ENCODE peak calls at places on chromosome 14, in five cellular contexts. L, Y, M, Z and F are unnamed samples.

GRCh38 chr14:66509874-66510273 is 1.9 kb downstream of the GPHN start:
- DNase-seq in L (no peak), Y (peak), M (no peak), Z (no peak), F (no peak)

GRCh38 chr14:91889477-91890211 is 22.3 kb upstream of the TC2N start:
- DNase-seq in L (no peak), Y (no peak), M (no peak), Z (no peak), F (no peak)

GRCh38 chr14:54803926-54804719 is 98.5 kb downstream of the GCH1 start:
- DNase-seq in L (no peak), Y (peak), M (no peak), Z (no peak), F (no peak)

GRCh38 chr14:21264025-21264801 is 5.0 kb downstream of the HNRNPC start:
- DNase-seq in L (no peak), Y (peak), M (no peak), Z (peak), F (peak)

GRCh38 chr14:101834387-101835165 is 73.1 kb downstream of the PPP2R5C start:
- DNase-seq in L (no peak), Y (no peak), M (no peak), Z (no peak), F (peak)

GRCh38 chr14:61930101-61930857 is 168.1 kb downstream of the SNAPC1 start:
- DNase-seq in L (no peak), Y (no peak), M (no peak), Z (no peak), F (no peak)

GRCh38 chr14:90287791-90288190 is 31.4 kb downstream of the PSMC1 start:
- DNase-seq in L (no peak), Y (no peak), M (no peak), Z (no peak), F (no peak)

GRCh38 chr14:51368721-51369163 is 128.7 kb downstream of the TMX1 start:
- DNase-seq in L (no peak), Y (no peak), M (peak), Z (peak), F (peak)

GRCh38 chr14:81831128-81831815 is 297.6 kb upstream of the SEL1L start:
- DNase-seq in L (no peak), Y (peak), M (peak), Z (no peak), F (no peak)

GRCh38 chr14:103948442-103948841 is 6.1 kb upstream of the RD3L start:
- DNase-seq in L (no peak), Y (no peak), M (no peak), Z (no peak), F (no peak)

GRCh38 chr14:92426237-92426636 is 87.3 kb upstream of the RIN3 start:
- DNase-seq in L (no peak), Y (no peak), M (no peak), Z (peak), F (no peak)

GRCh38 chr14:96239759-96240158 is 16.3 kb upstream of the BDKRB1 start:
- DNase-seq in L (no peak), Y (no peak), M (no peak), Z (no peak), F (no peak)

GRCh38 chr14:55212611-55213010 is 21.2 kb upstream of the DLGAP5 start:
- DNase-seq in L (no peak), Y (no peak), M (no peak), Z (no peak), F (no peak)

GRCh38 chr14:64601571-64601970 is 51.8 kb downstream of the PPP1R36 start:
- DNase-seq in L (no peak), Y (no peak), M (no peak), Z (no peak), F (no peak)

GRCh38 chr14:55160989-55161388 is 30.4 kb downstream of the DLGAP5 start:
- DNase-seq in L (no peak), Y (peak), M (no peak), Z (peak), F (no peak)

GRCh38 chr14:24258548-24259265 is 4.3 kb downstream of the TGM1 start:
- DNase-seq in L (no peak), Y (no peak), M (no peak), Z (no peak), F (no peak)

GRCh38 chr14:101068958-101069549 is 165.5 kb upstream of the RTL1 start:
- DNase-seq in L (peak), Y (no peak), M (no peak), Z (no peak), F (no peak)

GRCh38 chr14:86723254-86723624 is 1193.3 kb downstream of the FLRT2 start:
- DNase-seq in L (no peak), Y (no peak), M (no peak), Z (no peak), F (no peak)

GRCh38 chr14:49893309-49894213 is 679 bp downstream of the ARF6 start:
- DNase-seq in L (peak), Y (peak), M (peak), Z (no peak), F (peak)

GRCh38 chr14:88422919-88423318 is 37.5 kb downstream of the SPATA7 start:
- DNase-seq in L (no peak), Y (peak), M (no peak), Z (peak), F (peak)

GRCh38 chr14:96362071-96362964 is 823 bp downstream of the ATG2B start:
- DNase-seq in L (peak), Y (peak), M (peak), Z (peak), F (no peak)

GRCh38 chr14:28272270-28272669 is 494.3 kb upstream of the FOXG1 start:
- DNase-seq in L (no peak), Y (no peak), M (no peak), Z (no peak), F (no peak)

GRCh38 chr14:29553427-29553826 is 374.2 kb downstream of the PRKD1 start:
- DNase-seq in L (no peak), Y (no peak), M (no peak), Z (no peak), F (no peak)

GRCh38 chr14:29554335-29554734 is 373.3 kb downstream of the PRKD1 start:
- DNase-seq in L (no peak), Y (no peak), M (no peak), Z (no peak), F (no peak)

GRCh38 chr14:29545714-29546113 is 381.9 kb downstream of the PRKD1 start:
- DNase-seq in L (no peak), Y (no peak), M (no peak), Z (no peak), F (no peak)

GRCh38 chr14:29548948-29549370 is 378.7 kb downstream of the PRKD1 start:
- DNase-seq in L (no peak), Y (peak), M (peak), Z (peak), F (peak)
- TF ChIP-seq CTCF in L (peak), Y (peak), M (peak), Z (peak), F (peak)

GRCh38 chr14:33483110-33483509 is 467.8 kb downstream of the EGLN3 start:
- DNase-seq in L (no peak), Y (no peak), M (no peak), Z (no peak), F (no peak)
- TF ChIP-seq CTCF in L (no peak), Y (no peak), M (no peak), Z (no peak), F (no peak)

GRCh38 chr14:75435473-75435872 is 7.7 kb downstream of the JDP2 start:
- DNase-seq in L (no peak), Y (peak), M (no peak), Z (no peak), F (no peak)
- TF ChIP-seq CTCF in L (no peak), Y (no peak), M (no peak), Z (no peak), F (no peak)

DNA sequence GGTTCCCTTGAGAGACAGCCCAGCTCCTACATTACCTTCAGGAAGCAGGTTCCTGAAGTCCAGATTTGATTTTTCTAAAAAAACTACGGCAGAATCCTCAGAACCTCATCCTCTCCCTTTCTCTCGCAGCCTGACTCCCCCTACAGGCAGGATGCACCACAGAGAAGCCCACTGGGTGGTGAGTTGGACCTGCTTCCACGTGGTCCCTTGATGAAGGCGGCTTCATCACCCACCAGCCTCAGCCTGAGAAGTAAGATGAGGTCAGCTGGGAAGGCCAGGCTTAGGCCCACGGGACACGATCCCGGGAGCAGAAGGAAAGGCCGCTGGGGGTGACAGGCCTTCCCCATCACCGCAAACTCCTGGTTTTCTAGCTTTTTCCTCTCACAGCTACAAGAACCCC is 83.0 kb downstream of the ACTN1 start:
- DNase-seq in L (no peak), Y (no peak), M (no peak), Z (no peak), F (no peak)
- TF ChIP-seq CTCF in L (no peak), Y (peak), M (peak), Z (peak), F (peak)